ENCODE peak calls at places on chromosome 10, in eight cellular contexts. One of them, this sample, is unnamed. For H3K9me3, the result is how much of the 10 kb centered on the place peaks cover.

GRCh38 chr10:64170791-64171190 is 649.6 kb downstream of the REEP3 start:
- DNase-seq in adrenal gland: no peak
- DNase-seq in GM23248: no peak
- DNase-seq in kidney: peak
- DNase-seq in IMR-90: no peak
- DNase-seq in stomach: no peak
- DNase-seq in psoas muscle: no peak
- DNase-seq in tibial nerve: no peak
- DNase-seq in this sample: no peak

GRCh38 chr10:48670978-48671913 is 13.4 kb upstream of the WDFY4 start:
- DNase-seq in adrenal gland: no peak
- DNase-seq in GM23248: no peak
- DNase-seq in kidney: peak
- DNase-seq in IMR-90: no peak
- DNase-seq in stomach: no peak
- DNase-seq in psoas muscle: no peak
- DNase-seq in tibial nerve: no peak
- DNase-seq in this sample: peak

GRCh38 chr10:30106987-30107386 is 47.6 kb upstream of the JCAD start:
- DNase-seq in adrenal gland: no peak
- DNase-seq in GM23248: no peak
- DNase-seq in kidney: no peak
- DNase-seq in IMR-90: no peak
- DNase-seq in stomach: no peak
- DNase-seq in psoas muscle: no peak
- DNase-seq in tibial nerve: no peak
- DNase-seq in this sample: no peak

GRCh38 chr10:101619983-101620382 is 31.9 kb downstream of the DPCD start:
- DNase-seq in adrenal gland: no peak
- DNase-seq in GM23248: no peak
- DNase-seq in kidney: peak
- DNase-seq in IMR-90: no peak
- DNase-seq in stomach: no peak
- DNase-seq in psoas muscle: no peak
- DNase-seq in tibial nerve: no peak
- DNase-seq in this sample: no peak

GRCh38 chr10:127527891-127528290 is 21.2 kb upstream of the NPS start:
- DNase-seq in adrenal gland: no peak
- DNase-seq in GM23248: no peak
- DNase-seq in kidney: no peak
- DNase-seq in IMR-90: no peak
- DNase-seq in stomach: no peak
- DNase-seq in psoas muscle: peak
- DNase-seq in tibial nerve: no peak
- DNase-seq in this sample: peak

GRCh38 chr10:116043304-116043703 is 229.7 kb downstream of the GFRA1 start:
- DNase-seq in adrenal gland: no peak
- DNase-seq in GM23248: no peak
- DNase-seq in kidney: no peak
- DNase-seq in IMR-90: no peak
- DNase-seq in stomach: no peak
- DNase-seq in psoas muscle: no peak
- DNase-seq in tibial nerve: no peak
- DNase-seq in this sample: no peak

GRCh38 chr10:290026-290725 is 154.9 kb downstream of the ZMYND11 start:
- DNase-seq in adrenal gland: no peak
- DNase-seq in GM23248: peak
- DNase-seq in kidney: no peak
- DNase-seq in IMR-90: no peak
- DNase-seq in stomach: no peak
- DNase-seq in psoas muscle: no peak
- DNase-seq in tibial nerve: no peak
- DNase-seq in this sample: no peak

GRCh38 chr10:96910488-96911395 is 78.6 kb downstream of the LCOR start:
- DNase-seq in adrenal gland: no peak
- DNase-seq in GM23248: peak
- DNase-seq in kidney: no peak
- DNase-seq in IMR-90: peak
- DNase-seq in stomach: no peak
- DNase-seq in psoas muscle: no peak
- DNase-seq in tibial nerve: no peak
- DNase-seq in this sample: no peak

GRCh38 chr10:44258460-44259089 is 126.3 kb downstream of the CXCL12 start:
- DNase-seq in adrenal gland: no peak
- DNase-seq in GM23248: no peak
- DNase-seq in kidney: no peak
- DNase-seq in IMR-90: no peak
- DNase-seq in stomach: no peak
- DNase-seq in psoas muscle: no peak
- DNase-seq in tibial nerve: no peak
- DNase-seq in this sample: no peak

GRCh38 chr10:44982114-44982460 is 3.5 kb upstream of the DEPP1 start:
- DNase-seq in adrenal gland: no peak
- DNase-seq in GM23248: no peak
- DNase-seq in kidney: peak
- DNase-seq in IMR-90: no peak
- DNase-seq in stomach: no peak
- DNase-seq in psoas muscle: peak
- DNase-seq in tibial nerve: no peak
- DNase-seq in this sample: no peak

GRCh38 chr10:108970016-108970415 is 953.3 kb downstream of the XPNPEP1 start:
- DNase-seq in adrenal gland: no peak
- DNase-seq in GM23248: peak
- DNase-seq in kidney: no peak
- DNase-seq in IMR-90: peak
- DNase-seq in stomach: no peak
- DNase-seq in psoas muscle: no peak
- DNase-seq in tibial nerve: no peak
- DNase-seq in this sample: no peak

GRCh38 chr10:26776258-26776657 is 78.8 kb downstream of the PDSS1 start:
- DNase-seq in adrenal gland: no peak
- DNase-seq in GM23248: no peak
- DNase-seq in kidney: no peak
- DNase-seq in IMR-90: no peak
- DNase-seq in stomach: no peak
- DNase-seq in psoas muscle: no peak
- DNase-seq in tibial nerve: no peak
- DNase-seq in this sample: no peak

GRCh38 chr10:125231116-125231812 is 70.9 kb upstream of the CTBP2 start:
- DNase-seq in adrenal gland: peak
- DNase-seq in GM23248: peak
- DNase-seq in kidney: no peak
- DNase-seq in IMR-90: peak
- DNase-seq in stomach: no peak
- DNase-seq in psoas muscle: peak
- DNase-seq in tibial nerve: no peak
- DNase-seq in this sample: no peak

GRCh38 chr10:58209669-58210068 is 58.0 kb downstream of the IPMK start:
- DNase-seq in adrenal gland: peak
- DNase-seq in GM23248: no peak
- DNase-seq in kidney: no peak
- DNase-seq in IMR-90: peak
- DNase-seq in stomach: no peak
- DNase-seq in psoas muscle: no peak
- DNase-seq in tibial nerve: no peak
- DNase-seq in this sample: no peak

GRCh38 chr10:105269011-105269410 is 627.9 kb downstream of the SORCS3 start:
- DNase-seq in adrenal gland: no peak
- DNase-seq in GM23248: no peak
- DNase-seq in kidney: no peak
- DNase-seq in IMR-90: no peak
- DNase-seq in stomach: no peak
- DNase-seq in psoas muscle: no peak
- DNase-seq in tibial nerve: no peak
- DNase-seq in this sample: no peak

GRCh38 chr10:70053896-70054641 is 1.4 kb downstream of the MACROH2A2 start:
- DNase-seq in adrenal gland: no peak
- DNase-seq in GM23248: no peak
- DNase-seq in kidney: no peak
- DNase-seq in IMR-90: no peak
- DNase-seq in stomach: no peak
- DNase-seq in psoas muscle: no peak
- DNase-seq in tibial nerve: no peak
- DNase-seq in this sample: no peak

GRCh38 chr10:113264333-113265131 is 288.3 kb upstream of the HABP2 start:
- DNase-seq in adrenal gland: no peak
- DNase-seq in GM23248: no peak
- DNase-seq in kidney: no peak
- DNase-seq in IMR-90: no peak
- DNase-seq in stomach: no peak
- DNase-seq in psoas muscle: no peak
- DNase-seq in tibial nerve: no peak
- DNase-seq in this sample: no peak

GRCh38 chr10:76036410-76036940 is 605.1 kb downstream of the LRMDA start:
- DNase-seq in adrenal gland: peak
- DNase-seq in GM23248: peak
- DNase-seq in kidney: peak
- DNase-seq in IMR-90: peak
- DNase-seq in stomach: peak
- DNase-seq in psoas muscle: peak
- DNase-seq in tibial nerve: peak
- DNase-seq in this sample: peak

GRCh38 chr10:91077549-91078017 is 142.9 kb upstream of the PCGF5 start:
- DNase-seq in adrenal gland: peak
- DNase-seq in GM23248: no peak
- DNase-seq in kidney: peak
- DNase-seq in IMR-90: peak
- DNase-seq in stomach: peak
- DNase-seq in psoas muscle: peak
- DNase-seq in tibial nerve: no peak
- DNase-seq in this sample: peak

DNA sequence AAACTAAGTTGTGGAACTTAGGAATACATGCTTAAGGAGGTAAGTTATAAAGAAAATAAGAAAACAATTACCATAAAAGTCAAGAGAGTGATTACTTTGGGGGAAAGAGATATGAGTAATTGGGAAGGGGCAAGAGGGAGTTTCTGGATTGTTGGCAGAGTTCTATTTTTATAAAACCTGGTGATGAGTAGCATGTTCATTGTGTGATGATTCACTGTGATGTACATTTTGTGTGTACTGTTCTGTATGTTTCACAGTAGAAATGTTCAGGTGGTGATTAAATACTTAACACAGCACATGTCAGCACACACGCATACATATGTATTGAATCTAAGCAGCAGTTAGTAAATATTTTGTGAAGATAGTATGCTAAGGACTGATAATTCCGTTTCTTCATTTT is 9.7 kb upstream of the OIT3 start:
- DNase-seq in adrenal gland: no peak
- DNase-seq in GM23248: no peak
- DNase-seq in kidney: no peak
- DNase-seq in IMR-90: peak
- DNase-seq in stomach: no peak
- DNase-seq in psoas muscle: no peak
- DNase-seq in tibial nerve: no peak
- DNase-seq in this sample: no peak
- H3K9me3 ChIP-seq in adrenal gland: under half
- H3K9me3 ChIP-seq in GM23248: under half
- H3K9me3 ChIP-seq in kidney: under half
- H3K9me3 ChIP-seq in IMR-90: under half
- H3K9me3 ChIP-seq in stomach: under half
- H3K9me3 ChIP-seq in psoas muscle: under half
- H3K9me3 ChIP-seq in tibial nerve: under half
- H3K9me3 ChIP-seq in this sample: under half

GRCh38 chr10:133166504-133166827 is 6.4 kb downstream of the KNDC1 start:
- DNase-seq in adrenal gland: no peak
- DNase-seq in GM23248: no peak
- DNase-seq in kidney: no peak
- DNase-seq in IMR-90: no peak
- DNase-seq in stomach: no peak
- DNase-seq in psoas muscle: no peak
- DNase-seq in tibial nerve: no peak
- DNase-seq in this sample: no peak
- H3K9me3 ChIP-seq in adrenal gland: under half
- H3K9me3 ChIP-seq in GM23248: under half
- H3K9me3 ChIP-seq in kidney: under half
- H3K9me3 ChIP-seq in IMR-90: under half
- H3K9me3 ChIP-seq in stomach: under half
- H3K9me3 ChIP-seq in psoas muscle: under half
- H3K9me3 ChIP-seq in tibial nerve: under half
- H3K9me3 ChIP-seq in this sample: under half

GRCh38 chr10:131689954-131690669 is 210.7 kb upstream of the PPP2R2D start:
- DNase-seq in adrenal gland: no peak
- DNase-seq in GM23248: no peak
- DNase-seq in kidney: peak
- DNase-seq in IMR-90: no peak
- DNase-seq in stomach: no peak
- DNase-seq in psoas muscle: no peak
- DNase-seq in tibial nerve: no peak
- DNase-seq in this sample: no peak

GRCh38 chr10:131689486-131689885 is 211.3 kb upstream of the PPP2R2D start:
- DNase-seq in adrenal gland: no peak
- DNase-seq in GM23248: no peak
- DNase-seq in kidney: no peak
- DNase-seq in IMR-90: no peak
- DNase-seq in stomach: no peak
- DNase-seq in psoas muscle: no peak
- DNase-seq in tibial nerve: no peak
- DNase-seq in this sample: no peak

GRCh38 chr10:131692686-131693334 is 208.0 kb upstream of the PPP2R2D start:
- DNase-seq in adrenal gland: no peak
- DNase-seq in GM23248: no peak
- DNase-seq in kidney: no peak
- DNase-seq in IMR-90: no peak
- DNase-seq in stomach: no peak
- DNase-seq in psoas muscle: no peak
- DNase-seq in tibial nerve: no peak
- DNase-seq in this sample: no peak

GRCh38 chr10:131692176-131692575 is 208.6 kb upstream of the PPP2R2D start:
- DNase-seq in adrenal gland: no peak
- DNase-seq in GM23248: no peak
- DNase-seq in kidney: peak
- DNase-seq in IMR-90: no peak
- DNase-seq in stomach: no peak
- DNase-seq in psoas muscle: no peak
- DNase-seq in tibial nerve: no peak
- DNase-seq in this sample: no peak

GRCh38 chr10:131691481-131692090 is 209.2 kb upstream of the PPP2R2D start:
- DNase-seq in adrenal gland: no peak
- DNase-seq in GM23248: no peak
- DNase-seq in kidney: peak
- DNase-seq in IMR-90: no peak
- DNase-seq in stomach: no peak
- DNase-seq in psoas muscle: no peak
- DNase-seq in tibial nerve: no peak
- DNase-seq in this sample: no peak
- H3K9me3 ChIP-seq in adrenal gland: under half
- H3K9me3 ChIP-seq in GM23248: under half
- H3K9me3 ChIP-seq in kidney: under half
- H3K9me3 ChIP-seq in IMR-90: half or more
- H3K9me3 ChIP-seq in stomach: under half
- H3K9me3 ChIP-seq in psoas muscle: under half
- H3K9me3 ChIP-seq in tibial nerve: under half
- H3K9me3 ChIP-seq in this sample: under half

DNA sequence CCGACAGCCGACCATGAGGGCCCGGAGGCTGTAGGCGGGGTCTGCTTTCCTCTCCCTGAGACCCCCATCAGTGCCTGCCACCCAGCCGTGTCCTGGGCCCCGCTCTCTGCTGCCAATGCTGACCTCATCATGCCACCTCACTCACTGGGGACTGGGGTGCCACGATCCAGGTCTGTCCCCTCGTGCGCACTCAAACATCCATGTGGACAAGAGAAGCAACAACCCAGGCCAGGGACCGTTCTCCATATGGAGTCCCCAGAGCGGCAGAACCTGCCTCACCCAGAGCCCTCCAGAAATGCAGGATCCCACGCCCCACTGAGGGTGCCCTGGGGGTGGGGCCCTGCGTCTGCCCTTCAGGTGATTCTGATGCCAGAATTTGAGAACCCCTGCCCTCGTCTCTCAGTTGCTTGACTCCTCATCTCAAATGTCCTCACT is 210.0 kb upstream of the PPP2R2D start:
- DNase-seq in adrenal gland: no peak
- DNase-seq in GM23248: no peak
- DNase-seq in kidney: peak
- DNase-seq in IMR-90: no peak
- DNase-seq in stomach: no peak
- DNase-seq in psoas muscle: no peak
- DNase-seq in tibial nerve: no peak
- DNase-seq in this sample: no peak
- H3K9me3 ChIP-seq in adrenal gland: under half
- H3K9me3 ChIP-seq in GM23248: under half
- H3K9me3 ChIP-seq in kidney: under half
- H3K9me3 ChIP-seq in IMR-90: half or more
- H3K9me3 ChIP-seq in stomach: under half
- H3K9me3 ChIP-seq in psoas muscle: under half
- H3K9me3 ChIP-seq in tibial nerve: under half
- H3K9me3 ChIP-seq in this sample: under half

This sample was measured in right atrium auricular region.